ENCODE peak calls at places on chromosome 22, in eight cellular contexts. One of them, this sample, is unnamed.
A peak's percentile ranks its signal among the peaks of the same experiment; 100 is the strongest.

GRCh38 chr22:46766611-46767010 is 4.2 kb downstream of the TBC1D22A start:
- DNase-seq in GM23338: no peak
- DNase-seq in DND-41: no peak
- DNase-seq in OCI-LY7: no peak
- DNase-seq in cardiac fibroblast: no peak
- DNase-seq in right atrium auricular region: no peak
- DNase-seq in choroid plexus epithelial cell: no peak
- DNase-seq in fibroblast of pulmonary artery: no peak
- DNase-seq in this sample: no peak

GRCh38 chr22:20523118-20523983 is 15.9 kb downstream of the MED15 start:
- DNase-seq in GM23338: no peak
- DNase-seq in DND-41: peak; percentile 38
- DNase-seq in OCI-LY7: no peak
- DNase-seq in cardiac fibroblast: peak; percentile 48
- DNase-seq in right atrium auricular region: no peak
- DNase-seq in choroid plexus epithelial cell: peak; percentile 59
- DNase-seq in fibroblast of pulmonary artery: peak; percentile 33
- DNase-seq in this sample: no peak

GRCh38 chr22:20316844-20317401 is 2.9 kb downstream of the DGCR6L start:
- DNase-seq in GM23338: no peak
- DNase-seq in DND-41: no peak
- DNase-seq in OCI-LY7: no peak
- DNase-seq in cardiac fibroblast: no peak
- DNase-seq in right atrium auricular region: no peak
- DNase-seq in choroid plexus epithelial cell: no peak
- DNase-seq in fibroblast of pulmonary artery: no peak
- DNase-seq in this sample: peak; percentile 17

GRCh38 chr22:26095271-26095956 is 73.8 kb upstream of the SEZ6L start:
- DNase-seq in GM23338: no peak
- DNase-seq in DND-41: no peak
- DNase-seq in OCI-LY7: no peak
- DNase-seq in cardiac fibroblast: no peak
- DNase-seq in right atrium auricular region: no peak
- DNase-seq in choroid plexus epithelial cell: no peak
- DNase-seq in fibroblast of pulmonary artery: no peak
- DNase-seq in this sample: no peak

GRCh38 chr22:46538816-46539163 is 1.4 kb upstream of the CELSR1 start:
- DNase-seq in GM23338: no peak
- DNase-seq in DND-41: no peak
- DNase-seq in OCI-LY7: no peak
- DNase-seq in cardiac fibroblast: peak; percentile 59
- DNase-seq in right atrium auricular region: no peak
- DNase-seq in choroid plexus epithelial cell: peak; percentile 28
- DNase-seq in fibroblast of pulmonary artery: peak; percentile 42
- DNase-seq in this sample: no peak

GRCh38 chr22:43467171-43467570 is 55.4 kb downstream of the MPPED1 start:
- DNase-seq in GM23338: no peak
- DNase-seq in DND-41: no peak
- DNase-seq in OCI-LY7: no peak
- DNase-seq in cardiac fibroblast: no peak
- DNase-seq in right atrium auricular region: no peak
- DNase-seq in choroid plexus epithelial cell: peak; percentile 7
- DNase-seq in fibroblast of pulmonary artery: no peak
- DNase-seq in this sample: no peak

GRCh38 chr22:20130319-20130718 is 1.3 kb upstream of the ZDHHC8 start:
- DNase-seq in GM23338: no peak
- DNase-seq in DND-41: peak; percentile 27
- DNase-seq in OCI-LY7: no peak
- DNase-seq in cardiac fibroblast: no peak
- DNase-seq in right atrium auricular region: no peak
- DNase-seq in choroid plexus epithelial cell: no peak
- DNase-seq in fibroblast of pulmonary artery: no peak
- DNase-seq in this sample: no peak

GRCh38 chr22:19716041-19716828 is 1.9 kb downstream of the SEPTIN5 start:
- DNase-seq in GM23338: no peak
- DNase-seq in DND-41: no peak
- DNase-seq in OCI-LY7: no peak
- DNase-seq in cardiac fibroblast: no peak
- DNase-seq in right atrium auricular region: no peak
- DNase-seq in choroid plexus epithelial cell: no peak
- DNase-seq in fibroblast of pulmonary artery: no peak
- DNase-seq in this sample: no peak

GRCh38 chr22:44042822-44043221 is 18.7 kb downstream of the PARVB start:
- DNase-seq in GM23338: no peak
- DNase-seq in DND-41: no peak
- DNase-seq in OCI-LY7: no peak
- DNase-seq in cardiac fibroblast: no peak
- DNase-seq in right atrium auricular region: no peak
- DNase-seq in choroid plexus epithelial cell: no peak
- DNase-seq in fibroblast of pulmonary artery: no peak
- DNase-seq in this sample: no peak

GRCh38 chr22:48947636-48948035 is 880.0 kb downstream of the BRD1 start:
- DNase-seq in GM23338: no peak
- DNase-seq in DND-41: no peak
- DNase-seq in OCI-LY7: no peak
- DNase-seq in cardiac fibroblast: no peak
- DNase-seq in right atrium auricular region: peak; percentile 38
- DNase-seq in choroid plexus epithelial cell: no peak
- DNase-seq in fibroblast of pulmonary artery: no peak
- DNase-seq in this sample: no peak

GRCh38 chr22:43094085-43094484 is 4.9 kb upstream of the TTLL1 start:
- DNase-seq in GM23338: no peak
- DNase-seq in DND-41: no peak
- DNase-seq in OCI-LY7: peak; percentile 79
- DNase-seq in cardiac fibroblast: peak; percentile 26
- DNase-seq in right atrium auricular region: peak; percentile 79
- DNase-seq in choroid plexus epithelial cell: no peak
- DNase-seq in fibroblast of pulmonary artery: peak; percentile 16
- DNase-seq in this sample: peak; percentile 92

GRCh38 chr22:20531404-20532181 is 24.2 kb downstream of the MED15 start:
- DNase-seq in GM23338: peak; percentile 68
- DNase-seq in DND-41: no peak
- DNase-seq in OCI-LY7: no peak
- DNase-seq in cardiac fibroblast: peak; percentile 95
- DNase-seq in right atrium auricular region: peak; percentile 66
- DNase-seq in choroid plexus epithelial cell: peak; percentile 86
- DNase-seq in fibroblast of pulmonary artery: peak; percentile 88
- DNase-seq in this sample: no peak

GRCh38 chr22:40007826-40008710 is 13.3 kb downstream of the FAM83F start:
- DNase-seq in GM23338: no peak
- DNase-seq in DND-41: no peak
- DNase-seq in OCI-LY7: no peak
- DNase-seq in cardiac fibroblast: no peak
- DNase-seq in right atrium auricular region: no peak
- DNase-seq in choroid plexus epithelial cell: no peak
- DNase-seq in fibroblast of pulmonary artery: no peak
- DNase-seq in this sample: peak; percentile 84

GRCh38 chr22:45997077-45997774 is 20.3 kb upstream of the WNT7B start:
- DNase-seq in GM23338: peak; percentile 37
- DNase-seq in DND-41: peak; percentile 39
- DNase-seq in OCI-LY7: peak; percentile 75
- DNase-seq in cardiac fibroblast: peak; percentile 98
- DNase-seq in right atrium auricular region: peak; percentile 95
- DNase-seq in choroid plexus epithelial cell: peak; percentile 96
- DNase-seq in fibroblast of pulmonary artery: peak; percentile 97
- DNase-seq in this sample: peak; percentile 91

GRCh38 chr22:47307326-47307725 is 544.9 kb downstream of the TBC1D22A start:
- DNase-seq in GM23338: no peak
- DNase-seq in DND-41: no peak
- DNase-seq in OCI-LY7: no peak
- DNase-seq in cardiac fibroblast: no peak
- DNase-seq in right atrium auricular region: no peak
- DNase-seq in choroid plexus epithelial cell: peak; percentile 31
- DNase-seq in fibroblast of pulmonary artery: peak; percentile 37
- DNase-seq in this sample: no peak

GRCh38 chr22:45212992-45213751 is 27.5 kb downstream of the KIAA0930 start:
- DNase-seq in GM23338: no peak
- DNase-seq in DND-41: no peak
- DNase-seq in OCI-LY7: no peak
- DNase-seq in cardiac fibroblast: peak; percentile 68
- DNase-seq in right atrium auricular region: peak; percentile 85
- DNase-seq in choroid plexus epithelial cell: peak; percentile 23
- DNase-seq in fibroblast of pulmonary artery: peak; percentile 36
- DNase-seq in this sample: peak; percentile 76

GRCh38 chr22:48425091-48425506 is 1402.6 kb downstream of the BRD1 start:
- DNase-seq in GM23338: no peak
- DNase-seq in DND-41: no peak
- DNase-seq in OCI-LY7: no peak
- DNase-seq in cardiac fibroblast: no peak
- DNase-seq in right atrium auricular region: no peak
- DNase-seq in choroid plexus epithelial cell: no peak
- DNase-seq in fibroblast of pulmonary artery: no peak
- DNase-seq in this sample: no peak

GRCh38 chr22:48366591-48366990 is 1461.1 kb downstream of the BRD1 start:
- DNase-seq in GM23338: no peak
- DNase-seq in DND-41: no peak
- DNase-seq in OCI-LY7: no peak
- DNase-seq in cardiac fibroblast: no peak
- DNase-seq in right atrium auricular region: no peak
- DNase-seq in choroid plexus epithelial cell: no peak
- DNase-seq in fibroblast of pulmonary artery: no peak
- DNase-seq in this sample: no peak

GRCh38 chr22:17201285-17201945 is 17.8 kb downstream of the ADA2 start:
- DNase-seq in GM23338: peak; percentile 65
- DNase-seq in DND-41: no peak
- DNase-seq in OCI-LY7: no peak
- DNase-seq in cardiac fibroblast: peak; percentile 35
- DNase-seq in right atrium auricular region: no peak
- DNase-seq in choroid plexus epithelial cell: peak; percentile 59
- DNase-seq in fibroblast of pulmonary artery: peak; percentile 29
- DNase-seq in this sample: no peak

GRCh38 chr22:46116491-46116958 is 33.8 kb upstream of the PPARA start:
- DNase-seq in GM23338: peak; percentile 92
- DNase-seq in DND-41: peak; percentile 80
- DNase-seq in OCI-LY7: peak; percentile 89
- DNase-seq in cardiac fibroblast: peak; percentile 77
- DNase-seq in right atrium auricular region: peak; percentile 95
- DNase-seq in choroid plexus epithelial cell: peak; percentile 85
- DNase-seq in fibroblast of pulmonary artery: peak; percentile 84
- DNase-seq in this sample: peak; percentile 92

GRCh38 chr22:49547751-49548239 is 279.9 kb downstream of the BRD1 start:
- DNase-seq in GM23338: no peak
- DNase-seq in DND-41: no peak
- DNase-seq in OCI-LY7: no peak
- DNase-seq in cardiac fibroblast: no peak
- DNase-seq in right atrium auricular region: no peak
- DNase-seq in choroid plexus epithelial cell: no peak
- DNase-seq in fibroblast of pulmonary artery: no peak
- DNase-seq in this sample: no peak

GRCh38 chr22:23106906-23107367 is 34.9 kb downstream of the RSPH14 start:
- DNase-seq in GM23338: no peak
- DNase-seq in DND-41: no peak
- DNase-seq in OCI-LY7: no peak
- DNase-seq in cardiac fibroblast: no peak
- DNase-seq in right atrium auricular region: no peak
- DNase-seq in choroid plexus epithelial cell: no peak
- DNase-seq in fibroblast of pulmonary artery: no peak
- DNase-seq in this sample: no peak

DNA sequence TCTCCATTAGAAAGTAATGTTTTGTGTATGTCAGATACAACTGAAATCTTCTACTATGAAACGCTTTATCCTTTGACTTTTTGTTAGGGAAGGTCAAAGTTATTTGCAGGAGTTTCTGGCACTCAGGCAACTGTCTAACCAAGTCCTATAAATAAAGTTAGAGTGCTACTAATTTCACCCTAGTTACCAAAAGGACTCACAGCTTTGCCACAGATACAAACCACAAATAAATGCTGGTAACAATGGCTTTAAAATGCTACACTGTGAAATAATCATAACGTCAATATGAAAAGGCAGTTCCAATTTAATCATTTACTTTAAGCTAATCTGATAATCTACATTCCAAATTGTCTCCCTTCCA is 124.3 kb downstream of the RBFOX2 start:
- DNase-seq in GM23338: no peak
- DNase-seq in DND-41: no peak
- DNase-seq in OCI-LY7: no peak
- DNase-seq in cardiac fibroblast: no peak
- DNase-seq in right atrium auricular region: no peak
- DNase-seq in choroid plexus epithelial cell: no peak
- DNase-seq in fibroblast of pulmonary artery: no peak
- DNase-seq in this sample: no peak
- TF ChIP-seq CTCF in GM23338: no peak
- TF ChIP-seq CTCF in DND-41: no peak
- TF ChIP-seq CTCF in OCI-LY7: no peak
- TF ChIP-seq CTCF in cardiac fibroblast: no peak
- TF ChIP-seq CTCF in right atrium auricular region: no peak
- TF ChIP-seq CTCF in choroid plexus epithelial cell: no peak
- TF ChIP-seq CTCF in fibroblast of pulmonary artery: no peak
- TF ChIP-seq CTCF in this sample: no peak

GRCh38 chr22:32080904-32081303 is 37.8 kb downstream of the SLC5A1 start:
- DNase-seq in GM23338: peak; percentile 84
- DNase-seq in DND-41: peak; percentile 39
- DNase-seq in OCI-LY7: peak; percentile 49
- DNase-seq in cardiac fibroblast: peak; percentile 76
- DNase-seq in right atrium auricular region: no peak
- DNase-seq in choroid plexus epithelial cell: peak; percentile 83
- DNase-seq in fibroblast of pulmonary artery: peak; percentile 72
- DNase-seq in this sample: no peak
- TF ChIP-seq CTCF in GM23338: peak; percentile 91
- TF ChIP-seq CTCF in DND-41: peak; percentile 79
- TF ChIP-seq CTCF in OCI-LY7: peak; percentile 78
- TF ChIP-seq CTCF in cardiac fibroblast: peak; percentile 84
- TF ChIP-seq CTCF in right atrium auricular region: peak; percentile 66
- TF ChIP-seq CTCF in choroid plexus epithelial cell: peak; percentile 88
- TF ChIP-seq CTCF in fibroblast of pulmonary artery: peak; percentile 82
- TF ChIP-seq CTCF in this sample: peak; percentile 57

GRCh38 chr22:38843201-38843715 is 570 bp downstream of the NPTXR start:
- DNase-seq in GM23338: peak; percentile 73
- DNase-seq in DND-41: peak; percentile 54
- DNase-seq in OCI-LY7: no peak
- DNase-seq in cardiac fibroblast: peak; percentile 55
- DNase-seq in right atrium auricular region: no peak
- DNase-seq in choroid plexus epithelial cell: peak; percentile 79
- DNase-seq in fibroblast of pulmonary artery: peak; percentile 81
- DNase-seq in this sample: no peak
- TF ChIP-seq CTCF in GM23338: peak; percentile 30
- TF ChIP-seq CTCF in DND-41: peak; percentile 18
- TF ChIP-seq CTCF in OCI-LY7: no peak
- TF ChIP-seq CTCF in cardiac fibroblast: no peak
- TF ChIP-seq CTCF in right atrium auricular region: peak; percentile 49
- TF ChIP-seq CTCF in choroid plexus epithelial cell: peak; percentile 41
- TF ChIP-seq CTCF in fibroblast of pulmonary artery: peak; percentile 23
- TF ChIP-seq CTCF in this sample: peak; percentile 20

GRCh38 chr22:29994027-29994715 is 86.1 kb upstream of the HORMAD2 start:
- DNase-seq in GM23338: no peak
- DNase-seq in DND-41: no peak
- DNase-seq in OCI-LY7: no peak
- DNase-seq in cardiac fibroblast: peak; percentile 92
- DNase-seq in right atrium auricular region: no peak
- DNase-seq in choroid plexus epithelial cell: peak; percentile 71
- DNase-seq in fibroblast of pulmonary artery: peak; percentile 48
- DNase-seq in this sample: no peak
- TF ChIP-seq CTCF in GM23338: no peak
- TF ChIP-seq CTCF in DND-41: peak; percentile 29
- TF ChIP-seq CTCF in OCI-LY7: peak; percentile 39
- TF ChIP-seq CTCF in cardiac fibroblast: peak; percentile 28
- TF ChIP-seq CTCF in right atrium auricular region: no peak
- TF ChIP-seq CTCF in choroid plexus epithelial cell: peak; percentile 39
- TF ChIP-seq CTCF in fibroblast of pulmonary artery: peak; percentile 34
- TF ChIP-seq CTCF in this sample: no peak

GRCh38 chr22:29313126-29314071 is 2.1 kb downstream of the RASL10A start:
- DNase-seq in GM23338: peak; percentile 89
- DNase-seq in DND-41: no peak
- DNase-seq in OCI-LY7: no peak
- DNase-seq in cardiac fibroblast: peak; percentile 42
- DNase-seq in right atrium auricular region: no peak
- DNase-seq in choroid plexus epithelial cell: peak; percentile 68
- DNase-seq in fibroblast of pulmonary artery: peak; percentile 55
- DNase-seq in this sample: no peak
- TF ChIP-seq CTCF in GM23338: peak; percentile 99
- TF ChIP-seq CTCF in DND-41: peak; percentile 56
- TF ChIP-seq CTCF in OCI-LY7: peak; percentile 72
- TF ChIP-seq CTCF in cardiac fibroblast: peak; percentile 55
- TF ChIP-seq CTCF in right atrium auricular region: peak; percentile 73
- TF ChIP-seq CTCF in choroid plexus epithelial cell: peak; percentile 62
- TF ChIP-seq CTCF in fibroblast of pulmonary artery: peak; percentile 38
- TF ChIP-seq CTCF in this sample: peak; percentile 88

This sample was measured in CD14-positive monocyte.